ENCODE peak calls at places on chromosomes 5 and 9, in five cellular contexts. S, Y, D, O and I are unnamed samples.
A peak's percentile ranks its signal among the peaks of the same experiment; 100 is the strongest.

GRCh38 chr9:68844623-68845612 is 139.9 kb downstream of the PIP5K1B start:
- DNase-seq in Y (no peak), D (peak; percentile 25), S (no peak), O (peak; percentile 8), I (no peak)

GRCh38 chr9:137034039-137034708 is 2.3 kb upstream of the FUT7 start:
- DNase-seq in S (no peak), D (no peak), Y (no peak), O (peak; percentile 50), I (no peak)

GRCh38 chr5:180172447-180173197 is 36.4 kb downstream of the RASGEF1C start:
- DNase-seq in Y (no peak), D (no peak), O (no peak), S (no peak), I (no peak)

GRCh38 chr5:56772767-56773166 is 42.6 kb upstream of the MAP3K1 start:
- DNase-seq in Y (no peak), D (no peak), S (no peak), O (no peak), I (no peak)

GRCh38 chr5:56476487-56476856 is 243.3 kb upstream of the ANKRD55 start:
- DNase-seq in O (peak; percentile 11), S (no peak), Y (no peak), D (no peak), I (peak; percentile 79)

GRCh38 chr9:126474201-126474765 is 139.4 kb upstream of the LMX1B start:
- DNase-seq in D (no peak), O (peak; percentile 68), Y (no peak), S (no peak), I (no peak)

GRCh38 chr9:75889977-75890540 is 414 bp upstream of the PCSK5 start:
- DNase-seq in Y (peak; percentile 0), S (peak; percentile 65), D (peak; percentile 6), O (peak; percentile 33), I (no peak)

GRCh38 chr5:35229076-35230042 is 928 bp downstream of the PRLR start:
- DNase-seq in D (peak; percentile 12), O (no peak), S (peak; percentile 74), Y (no peak), I (no peak)

GRCh38 chr9:117034862-117035261 is 347.8 kb downstream of the TRIM32 start:
- DNase-seq in D (no peak), S (no peak), O (no peak), Y (no peak), I (peak; percentile 8)